ENCODE peak calls at places on chromosomes 16 and 17, in nine cellular contexts. G, M, Z, D, N, I, Q, U and B are unnamed samples.
A peak's percentile ranks its signal among the peaks of the same experiment; 100 is the strongest.

GRCh38 chr16:73000020-73000906 is 47.7 kb downstream of the ZFHX3 start:
- DNase-seq in Z (peak; percentile 41), M (no peak), U (peak; percentile 48), N (no peak), G (no peak), I (no peak), D (no peak), Q (no peak), B (peak; percentile 56)

GRCh38 chr16:75647138-75647491 is 350 bp downstream of the KARS1 start:
- DNase-seq in N (no peak), U (no peak), Z (no peak), G (no peak), I (no peak), M (no peak), Q (no peak), D (no peak), B (no peak)

GRCh38 chr17:42321555-42321954 is 33.3 kb downstream of the STAT5A start:
- DNase-seq in I (no peak), D (no peak), N (no peak), Q (no peak), Z (no peak), M (no peak), G (no peak), U (no peak), B (no peak)

GRCh38 chr17:53924530-53925455 is 102.1 kb downstream of the KIF2B start:
- DNase-seq in I (peak; percentile 58), U (no peak), N (no peak), Z (no peak), D (no peak), M (no peak), Q (no peak), G (no peak), B (no peak)

GRCh38 chr16:1237990-1238389 is 2.5 kb upstream of the TPSAB1 start:
- DNase-seq in D (no peak), G (no peak), U (no peak), I (no peak), Z (no peak), M (no peak), N (no peak), Q (no peak), B (no peak)

GRCh38 chr16:68798398-68798797 is 44.9 kb upstream of the TANGO6 start:
- DNase-seq in U (no peak), Q (no peak), D (no peak), Z (no peak), I (no peak), M (no peak), N (no peak), G (no peak), B (peak; percentile 37)

GRCh38 chr17:39016193-39017153 is 49.3 kb upstream of the FBXO47 start:
- DNase-seq in N (no peak), I (no peak), Q (no peak), U (no peak), G (no peak), M (no peak), D (no peak), Z (peak; percentile 68), B (no peak)

GRCh38 chr17:27368971-27369370 is 75.1 kb downstream of the WSB1 start:
- DNase-seq in M (no peak), D (no peak), G (no peak), Q (no peak), I (no peak), N (no peak), Z (no peak), U (no peak), B (no peak)

GRCh38 chr17:305090-305976 is 47.3 kb downstream of the RPH3AL start:
- DNase-seq in M (no peak), N (peak; percentile 55), I (peak; percentile 23), D (no peak), U (no peak), Z (no peak), G (no peak), Q (peak; percentile 28), B (no peak)

GRCh38 chr17:45016823-45017222 is 34.6 kb downstream of the DCAKD start:
- DNase-seq in G (no peak), Z (no peak), U (no peak), Q (peak; percentile 43), N (no peak), I (no peak), D (no peak), M (no peak), B (no peak)

GRCh38 chr16:85777583-85778310 is 21.6 kb downstream of the EMC8 start:
- DNase-seq in G (no peak), Z (peak; percentile 52), D (no peak), U (no peak), N (no peak), M (no peak), Q (no peak), I (no peak), B (no peak)

GRCh38 chr17:42518755-42519545 is 17.1 kb upstream of the NAGLU start:
- DNase-seq in Q (no peak), N (no peak), I (peak; percentile 67), D (no peak), Z (peak; percentile 64), G (no peak), U (no peak), M (peak; percentile 84), B (peak; percentile 86)

GRCh38 chr17:48871551-48872351 is 20.8 kb upstream of the ATP5MC1 start:
- DNase-seq in I (peak; percentile 87), D (no peak), N (no peak), Q (peak; percentile 85), M (peak; percentile 85), Z (no peak), G (no peak), U (no peak), B (no peak)

GRCh38 chr16:54191592-54191991 is 95.0 kb downstream of the IRX3 start:
- DNase-seq in M (no peak), Q (no peak), I (no peak), Z (no peak), U (no peak), G (no peak), D (no peak), N (no peak), B (no peak)

GRCh38 chr17:80512233-80512632 is 32.4 kb upstream of the RPTOR start:
- DNase-seq in G (peak; percentile 23), U (no peak), D (no peak), Q (peak; percentile 70), N (no peak), I (no peak), M (no peak), Z (peak; percentile 81), B (no peak)

GRCh38 chr17:57507828-57508227 is 237.3 kb downstream of the CCDC182 start:
- DNase-seq in Z (no peak), I (no peak), U (no peak), Q (no peak), D (no peak), G (no peak), M (no peak), N (no peak), B (no peak)

GRCh38 chr16:81634380-81635121 is 144.5 kb upstream of the PLCG2 start:
- DNase-seq in I (no peak), Q (no peak), U (no peak), N (no peak), M (no peak), Z (no peak), D (no peak), G (no peak), B (no peak)

GRCh38 chr16:76665571-76666275 is 388.5 kb downstream of the CNTNAP4 start:
- DNase-seq in D (no peak), Q (peak; percentile 1), I (no peak), M (no peak), N (no peak), Z (no peak), U (no peak), G (no peak), B (no peak)

GRCh38 chr16:76669288-76669687 is 392.1 kb downstream of the CNTNAP4 start:
- DNase-seq in U (no peak), Q (no peak), N (no peak), G (no peak), M (no peak), D (no peak), I (no peak), Z (no peak), B (no peak)

GRCh38 chr16:76670125-76670857 is 393.1 kb downstream of the CNTNAP4 start:
- DNase-seq in I (no peak), Q (no peak), D (no peak), U (no peak), Z (no peak), N (no peak), G (no peak), M (no peak), B (no peak)

GRCh38 chr16:76668207-76668725 is 391.1 kb downstream of the CNTNAP4 start:
- DNase-seq in N (no peak), M (no peak), I (peak; percentile 48), D (no peak), U (no peak), Z (no peak), G (no peak), Q (no peak), B (no peak)
- TF ChIP-seq CTCF in N (no peak), M (no peak), I (peak; percentile 7), D (no peak), U (no peak), Z (no peak), G (no peak), Q (no peak), B (no peak)

GRCh38 chr17:75471207-75471606 is 14.8 kb downstream of the TMEM94 start:
- DNase-seq in Z (no peak), M (no peak), G (no peak), Q (no peak), D (no peak), N (no peak), I (no peak), U (no peak), B (no peak)
- H3K4me3 ChIP-seq in Z (no peak overlapping the region), M (no peak overlapping the region), G (no peak overlapping the region), Q (no peak overlapping the region), D (no peak overlapping the region), N (no peak overlapping the region), I (no peak overlapping the region), U (no peak overlapping the region), B (no peak overlapping the region)

GRCh38 chr16:52553322-52553721 is 6.4 kb upstream of the TOX3 start:
- DNase-seq in N (no peak), G (no peak), M (no peak), I (no peak), D (no peak), U (no peak), Q (no peak), Z (no peak), B (no peak)
- TF ChIP-seq CTCF in N (no peak), G (no peak), M (no peak), I (peak; percentile 37), D (no peak), U (no peak), Q (peak; percentile 32), Z (no peak), B (no peak)

DNA sequence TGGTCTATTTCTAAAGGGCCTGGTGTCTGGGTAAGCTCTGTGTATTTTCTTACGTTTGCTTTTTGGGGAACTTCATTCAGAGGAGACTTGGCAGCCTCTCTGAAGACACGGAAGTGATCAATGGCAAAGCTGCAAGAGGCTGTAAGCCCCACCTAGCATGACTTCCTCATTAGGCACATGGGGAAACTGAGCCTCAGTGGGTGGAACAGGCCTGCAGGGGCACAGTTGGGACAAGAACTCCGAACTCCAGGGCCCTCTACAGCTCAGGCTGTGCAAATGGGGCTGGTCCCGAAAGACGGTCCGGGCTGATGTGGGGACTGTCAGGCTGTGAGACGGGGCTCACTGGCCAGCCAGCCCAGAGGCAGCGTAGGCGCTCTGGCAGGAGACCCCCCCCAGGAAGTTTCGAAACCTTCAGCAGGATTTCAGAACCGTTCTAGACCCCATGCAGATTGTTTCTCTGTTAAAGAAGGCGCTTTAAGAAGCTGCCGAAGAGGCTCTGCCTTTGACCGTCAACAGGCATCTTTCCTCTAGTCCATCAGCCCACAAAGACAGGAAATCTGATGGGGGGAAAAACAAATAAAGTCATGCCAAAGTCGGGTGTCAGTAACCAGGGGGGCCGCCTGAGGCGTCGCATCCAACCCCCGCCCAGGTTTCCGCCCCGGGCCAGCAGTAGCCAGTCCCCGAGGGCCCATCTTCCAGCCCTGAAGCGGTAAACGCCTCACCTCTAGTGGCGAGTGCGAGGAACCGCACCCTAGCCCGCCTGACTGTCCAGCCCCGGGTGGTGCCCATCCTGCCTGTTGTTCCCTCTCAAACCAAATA is 79.8 kb upstream of the TBC1D3K start:
- DNase-seq in M (peak; percentile 74), I (peak; percentile 78), G (no peak), N (peak; percentile 80), U (peak; percentile 65), Z (peak; percentile 59), Q (peak; percentile 87), D (no peak), B (peak; percentile 34)
- H3K4me3 ChIP-seq in M (no peak overlapping the region), I (no peak overlapping the region), G (peak overlapping the region; percentile 15), N (peak overlapping the region; percentile 34), U (no peak overlapping the region), Z (no peak overlapping the region), Q (no peak overlapping the region), D (no peak overlapping the region), B (no peak overlapping the region)